ENCODE peak calls at places on chromosome 16, in nine cellular contexts. C is lung, D is NT2/D1, Y is HTR-8/SVneo, Q is heart right ventricle, A is RCC 7860, K is ascending aorta, I is tibial artery, X is RPMI7951. O is an unnamed sample.

GRCh38 chr16:424623-425081 is 797 bp upstream of the RAB11FIP3 start:
- DNase-seq in I (peak), Y (no peak), Q (peak), X (peak), D (no peak), A (no peak), K (no peak), C (peak), O (peak)

GRCh38 chr16:81863630-81864352 is 84.7 kb downstream of the PLCG2 start:
- DNase-seq in Q (no peak), Y (no peak), D (no peak), C (no peak), A (no peak), I (no peak), X (no peak), K (no peak), O (no peak)

GRCh38 chr16:84175351-84176081 is 11.3 kb downstream of the TAF1C start:
- DNase-seq in D (peak), A (peak), Q (no peak), X (no peak), C (peak), Y (peak), K (no peak), I (no peak), O (no peak)

GRCh38 chr16:88570691-88571092 is 489 bp downstream of the ZC3H18 start:
- DNase-seq in I (no peak), Q (peak), K (no peak), Y (no peak), C (no peak), X (peak), A (no peak), D (no peak), O (no peak)

GRCh38 chr16:72992142-72992601 is 55.8 kb downstream of the ZFHX3 start:
- DNase-seq in D (peak), A (no peak), Y (no peak), C (no peak), K (no peak), I (peak), X (no peak), Q (no peak), O (no peak)

GRCh38 chr16:4298761-4299522 is 16.9 kb upstream of the GLIS2 start:
- DNase-seq in A (peak), I (peak), D (peak), C (peak), Y (peak), Q (peak), K (no peak), X (peak), O (peak)

GRCh38 chr16:70688266-70688742 is 2.5 kb upstream of the MTSS2 start:
- DNase-seq in X (peak), I (peak), A (no peak), K (no peak), Q (peak), D (no peak), C (peak), Y (no peak), O (no peak)

GRCh38 chr16:11094075-11094593 is 149.8 kb downstream of the CLEC16A start:
- DNase-seq in I (no peak), K (no peak), Q (no peak), C (peak), X (peak), Y (no peak), D (no peak), A (peak), O (no peak)

GRCh38 chr16:10964039-10964890 is 19.9 kb downstream of the CLEC16A start:
- DNase-seq in Y (peak), D (peak), I (peak), Q (peak), C (peak), X (peak), A (peak), K (peak), O (peak)

GRCh38 chr16:1102921-1103648 is 7.0 kb upstream of the C1QTNF8 start:
- DNase-seq in Q (peak), A (no peak), D (peak), I (no peak), K (no peak), X (no peak), C (peak), Y (peak), O (peak)

GRCh38 chr16:27677300-27677699 is 127.4 kb downstream of the KATNIP start:
- DNase-seq in K (no peak), C (no peak), X (no peak), A (peak), Y (no peak), D (no peak), I (no peak), Q (no peak), O (no peak)

GRCh38 chr16:84545114-84545737 is 40.8 kb upstream of the MEAK7 start:
- DNase-seq in D (no peak), X (no peak), C (no peak), Y (no peak), I (no peak), A (no peak), K (no peak), Q (no peak), O (no peak)

GRCh38 chr16:86490859-86491642 is 19.3 kb upstream of the FOXF1 start:
- DNase-seq in Y (no peak), Q (no peak), C (no peak), A (no peak), X (peak), K (no peak), D (no peak), I (no peak), O (no peak)

GRCh38 chr16:47728229-47728628 is 267.1 kb downstream of the PHKB start:
- DNase-seq in Y (no peak), A (no peak), D (no peak), I (no peak), Q (no peak), C (no peak), K (no peak), X (no peak), O (no peak)

GRCh38 chr16:85968041-85968920 is 69.3 kb downstream of the IRF8 start:
- DNase-seq in Q (no peak), A (no peak), D (no peak), K (no peak), I (no peak), Y (no peak), C (no peak), X (no peak), O (no peak)

GRCh38 chr16:62644030-62644812 is 608.0 kb upstream of the CDH8 start:
- DNase-seq in I (no peak), Y (no peak), A (no peak), Q (no peak), X (no peak), K (no peak), D (no peak), C (no peak), O (no peak)

GRCh38 chr16:76571755-76572154 is 294.6 kb downstream of the CNTNAP4 start:
- DNase-seq in D (no peak), Y (no peak), K (no peak), Q (no peak), A (no peak), I (no peak), X (no peak), C (no peak), O (no peak)

GRCh38 chr16:30104492-30104891 is 8.5 kb upstream of the YPEL3 start:
- DNase-seq in K (no peak), I (no peak), A (no peak), Q (no peak), D (no peak), X (no peak), C (peak), Y (no peak), O (no peak)